ENCODE peak calls at places on chromosomes 2 and 18, in seven cellular contexts. A is endothelial cell of umbilical vein, K is K562, J is HepG2, E is H1, V is HCT116, F is GM12878. G is an unnamed sample.

GRCh38 chr2:213238753-213239591 is 45.3 kb upstream of the SPAG16 start:
- DNase-seq in A (peak; percentile 17), K (no peak), J (peak; percentile 97), E (no peak), V (peak; percentile 36), F (no peak), G (no peak)

GRCh38 chr2:9802576-9802993 is 40.7 kb upstream of the TAF1B start:
- DNase-seq in A (no peak), K (no peak), J (no peak), E (no peak), V (no peak), F (no peak), G (no peak)

GRCh38 chr2:231696004-231696367 is 12.3 kb upstream of the PTMA start:
- DNase-seq in A (no peak), K (no peak), J (no peak), E (no peak), V (no peak), F (no peak), G (peak; percentile 40)

GRCh38 chr2:208511016-208511415 is 104.4 kb downstream of the PTH2R start:
- DNase-seq in A (no peak), K (no peak), J (no peak), E (no peak), V (no peak), F (no peak), G (no peak)

GRCh38 chr2:9380702-9381628 is 42.4 kb downstream of the ITGB1BP1 start:
- DNase-seq in A (peak; percentile 68), K (no peak), J (peak; percentile 85), E (no peak), V (peak; percentile 71), F (no peak), G (no peak)

GRCh38 chr2:10165282-10165681 is 42.7 kb downstream of the RRM2 start:
- DNase-seq in A (no peak), K (no peak), J (no peak), E (no peak), V (no peak), F (no peak), G (no peak)

GRCh38 chr2:71453404-71454220 is at the start of gene DYSF:
- DNase-seq in A (no peak), K (peak; percentile 88), J (no peak), E (peak; percentile 47), V (no peak), F (no peak), G (no peak)

GRCh38 chr2:231611273-231612198 is 18.9 kb downstream of the TEX44 start:
- DNase-seq in A (peak; percentile 55), K (peak; percentile 72), J (peak; percentile 59), E (no peak), V (peak; percentile 84), F (no peak), G (no peak)

GRCh38 chr2:191311156-191311555 is 66.0 kb downstream of the MYO1B start:
- DNase-seq in A (no peak), K (no peak), J (no peak), E (no peak), V (no peak), F (no peak), G (no peak)

GRCh38 chr2:32825291-32825712 is 121.5 kb upstream of the LTBP1 start:
- DNase-seq in A (peak; percentile 91), K (no peak), J (no peak), E (no peak), V (no peak), F (no peak), G (no peak)

GRCh38 chr2:100235098-100235497 is 87.2 kb downstream of the LONRF2 start:
- DNase-seq in A (no peak), K (no peak), J (no peak), E (no peak), V (no peak), F (no peak), G (no peak)

GRCh38 chr2:160440888-160441287 is 52.7 kb downstream of the RBMS1 start:
- DNase-seq in A (no peak), K (no peak), J (no peak), E (no peak), V (no peak), F (no peak), G (no peak)

GRCh38 chr18:42559292-42559691 is 556.2 kb downstream of the RIT2 start:
- DNase-seq in A (no peak), K (no peak), J (no peak), E (no peak), V (no peak), F (no peak), G (no peak)

GRCh38 chr2:86221066-86221684 is 21.9 kb downstream of the MRPL35 start:
- DNase-seq in A (peak; percentile 68), K (peak; percentile 74), J (peak; percentile 62), E (no peak), V (peak; percentile 27), F (no peak), G (no peak)

GRCh38 chr18:39846277-39846676 is 2108.8 kb upstream of the PIK3C3 start:
- DNase-seq in A (no peak), K (no peak), J (no peak), E (no peak), V (no peak), F (no peak), G (no peak)

GRCh38 chr2:144132357-144132756 is 387.6 kb downstream of the ZEB2 start:
- DNase-seq in A (no peak), K (no peak), J (no peak), E (no peak), V (no peak), F (no peak), G (no peak)

DNA sequence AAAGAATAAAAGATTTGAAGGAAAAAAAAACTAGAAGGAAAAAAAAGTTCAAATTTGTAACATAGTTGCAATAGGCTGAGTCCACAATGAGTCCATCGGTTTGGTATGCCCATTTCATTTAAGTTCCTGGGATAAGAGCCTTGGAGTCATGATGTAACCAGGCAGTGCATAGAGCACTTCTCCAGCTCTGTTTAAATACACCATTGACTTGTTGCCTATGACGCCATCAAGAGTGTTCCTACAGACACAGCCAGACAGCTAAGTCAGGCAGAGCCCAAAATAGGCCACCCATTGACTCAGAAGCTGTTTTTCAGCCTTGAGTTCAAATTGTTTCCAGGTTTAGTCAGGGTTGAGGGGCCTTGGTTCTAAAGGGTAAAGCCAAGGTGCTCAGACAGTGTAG is 44.9 kb downstream of the SOCS6 start:
- DNase-seq in A (no peak), K (no peak), J (peak; percentile 98), E (no peak), V (peak; percentile 32), F (no peak), G (no peak)
- H3K9ac ChIP-seq in A (no peak overlapping the region), K (no peak overlapping the region), J (peak overlapping the region; percentile 91), E (no peak overlapping the region), V (no peak overlapping the region), F (no peak overlapping the region), G (no peak overlapping the region)

DNA sequence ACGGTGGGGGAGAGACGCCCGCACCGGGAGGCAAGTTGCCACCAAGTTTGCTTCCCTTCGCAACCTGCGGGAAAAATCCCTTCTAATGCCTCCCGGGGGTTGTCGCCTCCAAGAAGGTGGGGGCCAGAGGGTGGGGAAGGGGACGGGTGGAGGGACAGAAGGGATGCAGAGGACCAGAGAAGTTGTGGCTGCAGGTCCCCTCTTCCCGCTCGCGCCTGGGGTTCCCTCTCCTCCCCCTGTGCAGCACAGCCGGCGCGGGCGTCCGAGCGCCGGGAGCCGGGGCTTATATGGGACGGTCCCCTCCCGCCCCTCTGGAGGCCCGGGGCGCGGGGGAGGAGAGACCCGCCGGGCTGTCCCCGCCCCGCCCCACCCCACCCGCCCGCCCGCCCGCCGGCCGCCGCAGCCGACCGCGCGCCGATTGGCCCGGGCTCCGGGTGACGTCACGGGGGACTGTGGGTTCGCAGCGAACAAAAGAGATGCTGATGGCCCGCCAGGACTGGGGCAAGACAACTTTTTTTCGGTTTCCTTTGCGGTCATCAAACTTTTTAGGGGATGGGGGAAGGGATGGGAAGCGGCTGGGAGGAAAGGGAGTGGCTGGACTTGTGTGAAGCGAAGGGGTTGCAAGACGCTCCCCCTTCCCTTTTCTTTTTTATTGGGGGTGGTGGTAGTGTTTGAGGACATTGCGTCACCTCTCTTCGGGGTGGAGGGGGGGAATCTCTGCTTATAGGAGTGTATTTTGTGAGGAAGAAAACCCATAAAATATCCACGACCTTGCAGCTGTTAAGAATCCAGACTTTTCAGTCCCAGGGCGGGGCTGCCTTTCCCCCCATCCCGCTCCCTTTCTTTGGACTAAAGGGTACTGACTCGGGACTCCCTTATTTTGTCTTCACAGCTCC is at the start of gene FN1:
- DNase-seq in A (peak; percentile 99), K (peak; percentile 82), J (peak; percentile 91), E (peak; percentile 68), V (peak; percentile 10), F (no peak), G (no peak)
- TF ChIP-seq POLR2AphosphoS5 in A (peak; percentile 99), K (no peak), J (peak; percentile 99), E (no peak), V (no peak), F (no peak), G (peak; percentile 48)

DNA sequence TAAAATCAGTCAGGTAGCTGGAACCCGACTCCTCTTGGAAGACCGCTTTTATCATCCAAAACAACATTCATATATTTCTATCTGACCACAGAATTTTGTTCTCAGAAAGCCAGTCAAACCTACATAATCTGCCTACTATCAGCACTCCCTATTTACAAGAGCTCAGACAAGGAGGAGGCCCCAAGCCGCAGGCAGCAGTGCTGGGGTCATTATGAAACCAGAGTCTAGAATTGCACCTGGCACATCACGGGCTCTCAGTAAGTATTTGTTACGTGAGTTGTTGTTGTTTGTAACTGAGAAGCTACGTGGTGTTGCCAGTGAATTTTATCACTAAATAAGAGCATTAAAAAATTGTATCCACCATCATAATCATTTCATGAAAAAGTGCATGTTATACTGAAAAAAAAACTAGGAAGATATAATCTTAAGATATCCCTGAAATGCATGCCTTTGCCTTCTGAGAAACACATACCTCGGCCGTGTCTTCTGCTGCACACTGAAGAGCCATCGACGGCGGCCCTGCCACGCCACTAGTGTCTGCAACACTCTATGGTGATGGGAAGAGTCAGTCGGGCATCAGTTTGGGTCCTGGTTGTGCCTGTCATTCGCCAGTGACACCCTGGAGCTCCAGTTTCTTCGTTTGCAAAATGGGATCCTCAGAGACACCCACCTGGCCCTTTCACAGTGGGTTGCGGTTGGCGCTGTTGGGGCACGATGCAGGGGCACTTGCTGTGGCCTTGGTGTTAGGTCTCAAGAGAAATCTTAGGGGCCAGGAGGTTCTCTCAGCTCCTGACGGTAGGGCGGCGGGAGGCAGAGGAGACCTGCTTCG is 505.9 kb downstream of the EIPR1 start:
- DNase-seq in A (no peak), K (no peak), J (no peak), E (no peak), V (no peak), F (no peak), G (no peak)
- TF ChIP-seq EZH2 in A (no peak), K (no peak), J (no peak), E (no peak), V (no peak), F (no peak), G (no peak)

DNA sequence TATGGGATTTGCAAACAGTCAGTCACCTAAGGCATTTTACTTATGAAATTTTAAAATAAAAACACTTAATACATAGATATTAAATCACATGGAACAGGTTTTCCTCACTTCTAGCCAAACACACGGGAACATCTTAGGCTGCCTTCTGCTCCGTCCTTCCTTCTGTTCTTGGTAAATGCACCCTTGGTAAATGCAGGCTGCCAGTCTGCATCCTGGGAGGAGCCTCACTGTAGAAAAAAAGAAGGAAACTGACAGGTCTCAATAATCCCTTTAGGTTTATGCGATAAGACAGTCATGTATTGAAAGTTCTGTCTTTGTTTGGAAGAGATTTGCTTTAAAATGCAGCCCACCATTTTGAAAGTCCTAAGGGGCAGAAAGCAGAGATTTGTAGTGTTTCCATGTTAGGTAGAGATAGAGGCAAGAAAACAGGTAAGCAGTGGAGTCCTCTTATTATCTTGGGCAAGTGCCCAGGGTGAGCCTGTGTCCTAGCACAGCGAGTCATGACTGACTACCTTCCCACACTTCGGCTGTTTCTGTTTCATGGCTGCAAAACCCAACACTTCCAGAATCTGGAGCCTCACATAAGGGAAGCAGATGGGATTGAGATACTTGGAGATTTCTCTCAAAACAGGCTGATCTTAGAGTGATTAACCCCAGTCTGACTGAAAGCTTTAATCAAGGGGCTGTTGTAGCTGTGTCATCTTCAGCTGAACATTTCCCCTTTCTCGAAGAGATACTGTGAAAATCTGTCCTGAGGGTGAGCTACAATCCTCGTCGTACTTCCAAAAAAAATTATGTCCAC is 131.5 kb upstream of the MAP3K20 start:
- DNase-seq in A (no peak), K (no peak), J (no peak), E (no peak), V (no peak), F (no peak), G (no peak)
- H3K9ac ChIP-seq in A (no peak overlapping the region), K (no peak overlapping the region), J (no peak overlapping the region), E (no peak overlapping the region), V (no peak overlapping the region), F (no peak overlapping the region), G (no peak overlapping the region)

G was measured in SK-N-MC.